ENCODE peak calls at places on chromosomes 3 and 15, in eight cellular contexts. U is ovary; W is endodermal cell; T is heart right ventricle; Z is cardiac muscle cell; N is CD4-positive, alpha-beta T cell; I is thoracic aorta; V is caudate nucleus. M is an unnamed sample.

GRCh38 chr15:94272251-94272898 is 41.0 kb downstream of the MCTP2 start:
- DNase-seq in N (no peak), T (no peak), I (no peak), W (no peak), U (no peak), Z (no peak), V (no peak), M (no peak)

GRCh38 chr3:143707848-143708247 is 140.4 kb downstream of the SLC9A9 start:
- DNase-seq in W (no peak), I (no peak), N (no peak), V (no peak), U (no peak), T (no peak), Z (no peak), M (no peak)

GRCh38 chr3:54874816-54875556 is 52.9 kb downstream of the LRTM1 start:
- DNase-seq in W (no peak), T (no peak), N (no peak), V (no peak), U (no peak), I (no peak), Z (no peak), M (no peak)

GRCh38 chr15:44535509-44536297 is 1.2 kb upstream of the EIF3J start:
- DNase-seq in I (no peak), U (no peak), V (peak; percentile 30), Z (peak; percentile 46), T (peak; percentile 23), N (peak; percentile 11), W (peak; percentile 72), M (peak; percentile 19)

GRCh38 chr3:46860381-46861292 is 2.6 kb downstream of the MYL3 start:
- DNase-seq in T (peak; percentile 54), V (no peak), U (peak; percentile 22), I (no peak), N (no peak), Z (peak; percentile 64), W (peak; percentile 75), M (no peak)

GRCh38 chr15:101447561-101448071 is 41.9 kb downstream of the PCSK6 start:
- DNase-seq in N (no peak), U (no peak), W (peak; percentile 28), Z (no peak), I (no peak), T (no peak), V (no peak), M (no peak)

GRCh38 chr15:73265536-73266153 is 103.1 kb downstream of the HCN4 start:
- DNase-seq in U (peak; percentile 41), N (peak; percentile 47), W (peak; percentile 90), T (no peak), V (no peak), Z (peak; percentile 71), I (no peak), M (peak; percentile 44)

GRCh38 chr3:64651791-64652241 is 36.0 kb downstream of the ADAMTS9 start:
- DNase-seq in U (no peak), Z (no peak), W (peak; percentile 51), I (no peak), V (no peak), N (no peak), T (no peak), M (no peak)

GRCh38 chr15:93333826-93334225 is 244.8 kb upstream of the RGMA start:
- DNase-seq in Z (peak; percentile 9), I (no peak), W (peak; percentile 69), N (no peak), T (peak; percentile 19), V (no peak), U (no peak), M (no peak)

GRCh38 chr3:197464794-197465193 is 91.0 kb downstream of the BDH1 start:
- DNase-seq in U (no peak), V (no peak), W (no peak), Z (no peak), N (no peak), I (no peak), T (no peak), M (no peak)

GRCh38 chr3:71370467-71370866 is 213.1 kb downstream of the FOXP1 start:
- DNase-seq in W (no peak), U (no peak), T (no peak), I (no peak), N (no peak), V (no peak), Z (no peak), M (no peak)

DNA sequence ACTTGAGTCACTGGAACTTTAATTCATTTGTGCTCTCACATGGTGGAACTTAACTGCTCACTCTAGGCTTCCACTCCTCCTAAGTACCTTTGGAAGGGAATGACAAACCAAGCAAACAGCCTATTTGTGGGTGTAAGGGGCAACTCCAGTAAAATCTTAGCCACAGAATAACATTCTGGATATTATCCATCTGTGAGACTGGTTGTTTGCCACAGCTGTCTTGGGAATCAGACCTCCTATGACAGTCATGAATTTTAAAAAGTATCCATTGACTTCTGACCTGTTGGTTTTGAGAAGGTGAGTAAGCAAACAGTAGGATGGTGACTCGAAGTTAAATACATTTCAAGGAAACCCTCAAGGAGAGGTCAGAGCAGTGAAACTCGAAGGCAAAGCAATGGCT is 147.3 kb upstream of the CDIN1 start:
- DNase-seq in W (no peak), I (no peak), T (no peak), U (no peak), V (no peak), N (no peak), Z (no peak), M (no peak)
- H3K27ac ChIP-seq in W (no peak overlapping the region), I (no peak overlapping the region), T (no peak overlapping the region), U (no peak overlapping the region), V (no peak overlapping the region), N (no peak overlapping the region), Z (no peak overlapping the region), M (no peak overlapping the region)

GRCh38 chr15:66563566-66564110 is 2.2 kb downstream of the LCTL start:
- DNase-seq in U (no peak), T (no peak), Z (no peak), I (no peak), V (no peak), N (no peak), W (no peak), M (no peak)
- H3K27ac ChIP-seq in U (no peak overlapping the region), T (no peak overlapping the region), Z (no peak overlapping the region), I (no peak overlapping the region), V (no peak overlapping the region), N (no peak overlapping the region), W (no peak overlapping the region), M (no peak overlapping the region)

DNA sequence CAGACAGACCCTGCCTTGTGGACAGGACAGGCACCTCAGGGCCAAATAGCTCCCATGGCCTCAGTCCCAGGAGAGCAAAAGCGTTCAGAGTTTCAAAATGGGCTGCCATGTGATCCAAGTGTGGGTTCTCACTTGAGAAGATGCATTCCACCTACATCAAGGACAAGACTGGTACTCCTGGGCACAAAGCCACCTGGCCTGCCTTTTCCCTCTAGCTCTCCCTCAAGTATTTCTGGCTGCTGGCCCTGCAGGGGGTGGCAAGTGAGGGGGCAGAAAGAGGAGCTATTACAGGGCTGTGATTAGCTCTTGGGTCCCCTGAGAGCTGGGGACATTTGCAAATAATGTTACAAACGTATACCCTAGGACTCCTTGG is 6.5 kb upstream of the COL7A1 start:
- DNase-seq in U (no peak), N (no peak), T (peak; percentile 77), Z (no peak), I (no peak), W (no peak), V (no peak), M (no peak)
- H3K27ac ChIP-seq in U (no peak overlapping the region), N (no peak overlapping the region), T (peak overlapping the region; percentile 73), Z (no peak overlapping the region), I (peak overlapping the region; percentile 39), W (no peak overlapping the region), V (no peak overlapping the region), M (peak overlapping the region; percentile 100)

DNA sequence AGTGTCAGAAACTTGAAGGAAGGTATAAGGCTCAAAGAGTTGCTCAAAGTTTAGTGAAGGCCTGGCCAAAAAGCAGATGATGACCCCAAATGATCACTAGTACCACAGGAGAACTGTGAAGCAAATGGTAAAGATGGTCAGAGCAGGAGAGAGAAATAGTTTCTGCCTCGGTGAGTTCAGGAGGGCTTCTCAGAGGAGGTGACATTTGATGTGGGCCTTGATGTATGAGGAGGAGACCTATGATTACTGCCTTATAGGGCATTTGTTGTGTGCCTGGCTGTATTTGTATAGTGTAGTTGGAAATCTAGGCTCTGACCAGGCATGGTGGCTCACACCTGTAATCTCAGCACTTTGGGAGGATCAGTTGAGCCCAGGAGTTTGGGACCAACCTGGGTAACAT is 50.4 kb downstream of the DNASE1L3 start:
- DNase-seq in U (no peak), W (no peak), V (no peak), N (no peak), I (no peak), Z (no peak), T (no peak), M (no peak)
- H3K27ac ChIP-seq in U (no peak overlapping the region), W (no peak overlapping the region), V (no peak overlapping the region), N (no peak overlapping the region), I (peak overlapping the region; percentile 62), Z (no peak overlapping the region), T (no peak overlapping the region), M (peak overlapping the region; percentile 76)

GRCh38 chr15:82808634-82809041 is 790 bp upstream of the WHAMM start:
- DNase-seq in Z (no peak), V (no peak), W (no peak), N (no peak), U (no peak), T (no peak), I (no peak), M (no peak)

GRCh38 chr15:82810863-82811421 is 1.5 kb downstream of the WHAMM start:
- DNase-seq in V (no peak), N (peak; percentile 34), Z (no peak), I (no peak), U (no peak), W (no peak), T (no peak), M (no peak)

GRCh38 chr15:82809308-82810060 is at the start of gene WHAMM:
- DNase-seq in U (peak; percentile 99), T (peak; percentile 99), V (peak; percentile 97), Z (peak; percentile 98), I (peak; percentile 98), N (peak; percentile 95), W (peak; percentile 98), M (peak; percentile 100)

GRCh38 chr15:82807920-82808633 is 1.4 kb upstream of the WHAMM start:
- DNase-seq in I (no peak), N (no peak), W (no peak), U (no peak), Z (no peak), V (no peak), T (no peak), M (no peak)

DNA sequence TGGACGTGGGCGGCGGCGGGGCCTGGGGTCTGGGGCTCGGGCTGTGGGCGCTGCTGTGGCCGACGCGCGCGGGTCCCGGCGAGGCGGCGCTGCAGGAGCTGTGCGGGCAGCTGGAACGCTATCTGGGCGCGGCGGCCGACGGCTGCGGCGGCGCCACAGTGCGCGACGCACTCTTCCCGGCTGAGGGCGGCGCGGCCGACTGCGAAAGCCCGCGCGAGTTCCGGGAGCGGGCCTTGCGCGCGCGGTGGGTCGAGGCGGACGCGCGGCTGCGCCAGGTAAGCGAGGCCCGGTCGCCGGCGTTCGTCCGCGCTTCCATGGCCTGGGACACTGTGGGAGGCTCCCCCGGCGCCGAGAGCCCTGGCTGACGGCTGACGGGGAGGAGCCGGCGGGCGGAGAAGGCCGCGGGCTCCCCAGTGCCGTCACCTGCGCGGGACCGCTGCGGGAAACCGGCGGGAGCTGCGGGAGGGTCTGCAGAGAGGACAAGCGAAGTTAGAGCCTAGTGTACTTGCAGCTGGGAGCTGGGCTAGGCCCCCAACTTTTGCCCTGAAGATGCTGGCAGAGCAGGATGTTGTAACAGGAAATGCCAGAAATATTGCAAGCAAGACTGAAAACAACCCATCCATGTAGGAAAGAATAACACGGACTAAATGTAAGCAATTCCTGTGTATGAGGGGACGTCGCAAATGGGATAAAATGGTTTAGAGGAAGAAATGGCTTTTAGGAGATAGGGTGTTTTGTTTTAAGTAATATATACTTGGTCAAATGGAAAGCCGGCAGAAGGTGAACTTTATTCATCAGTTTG is 834 bp downstream of the WHAMM start:
- DNase-seq in I (no peak), V (no peak), U (peak; percentile 28), T (no peak), Z (peak; percentile 72), W (peak; percentile 78), N (peak; percentile 24), M (no peak)
- H3K27ac ChIP-seq in I (peak overlapping the region; percentile 99), V (peak overlapping the region; percentile 81), U (peak overlapping the region; percentile 97), T (peak overlapping the region; percentile 99), Z (peak overlapping the region; percentile 100), W (peak overlapping the region; percentile 88), N (peak overlapping the region; percentile 99), M (peak overlapping the region; percentile 98)